ENCODE peak calls at places on chromosomes 7 and 10, in five cellular contexts. O is NT2/D1, U is astrocyte, S is neuronal stem cell, P is adipocyte. I is an unnamed sample. For H3K9me3 and H3K4me1, the result is how much of the 10 kb centered on the place peaks cover.

GRCh38 chr10:112963835-112964234 is 13.8 kb downstream of the TCF7L2 start:
- DNase-seq in O (no peak), U (no peak), P (no peak), S (no peak), I (no peak)

GRCh38 chr7:82067628-82068264 is 297.9 kb upstream of the HGF start:
- DNase-seq in U (no peak), P (no peak), O (no peak), S (no peak), I (no peak)

GRCh38 chr7:78020131-78020873 is 221.7 kb downstream of the PHTF2 start:
- DNase-seq in O (peak), S (peak), U (peak), P (peak), I (peak)

GRCh38 chr7:3916146-3916545 is 615.1 kb downstream of the SDK1 start:
- DNase-seq in S (no peak), O (peak), U (peak), P (peak), I (no peak)

GRCh38 chr10:89653410-89653828 is 8.4 kb upstream of the PANK1 start:
- DNase-seq in P (no peak), U (peak), O (no peak), S (no peak), I (no peak)

GRCh38 chr7:136179154-136179553 is 202.0 kb upstream of the MTPN start:
- DNase-seq in S (no peak), P (no peak), U (no peak), O (no peak), I (no peak)

GRCh38 chr10:79176949-79177602 is 108.3 kb downstream of the ZMIZ1 start:
- DNase-seq in P (no peak), S (no peak), U (peak), O (no peak), I (no peak)

GRCh38 chr10:58241346-58241745 is 26.3 kb downstream of the IPMK start:
- DNase-seq in U (peak), S (no peak), P (peak), O (no peak), I (no peak)

GRCh38 chr7:140229591-140230516 is 53.1 kb upstream of the KDM7A start:
- DNase-seq in S (peak), P (peak), U (no peak), O (no peak), I (peak)

GRCh38 chr7:20238754-20239324 is 21.7 kb upstream of the MACC1 start:
- DNase-seq in P (no peak), S (no peak), O (no peak), U (peak), I (no peak)

GRCh38 chr7:42575161-42575560 is 336.7 kb downstream of the C7orf25 start:
- DNase-seq in U (no peak), O (no peak), P (no peak), S (no peak), I (no peak)

GRCh38 chr7:36309716-36310115 is 79.9 kb upstream of the ANLN start:
- DNase-seq in U (no peak), P (no peak), S (no peak), O (no peak), I (no peak)

GRCh38 chr10:44824607-44825006 is 86.5 kb upstream of the TMEM72 start:
- DNase-seq in P (no peak), O (no peak), U (no peak), S (no peak), I (no peak)

GRCh38 chr10:121159670-121160069 is 308.5 kb downstream of the WDR11 start:
- DNase-seq in S (no peak), U (no peak), O (no peak), P (no peak), I (no peak)

GRCh38 chr10:64329510-64329909 is 808.3 kb downstream of the REEP3 start:
- DNase-seq in P (no peak), O (no peak), U (no peak), S (no peak), I (no peak)

GRCh38 chr7:12111461-12112405 is 99.4 kb upstream of the TMEM106B start:
- DNase-seq in P (peak), S (peak), U (peak), O (no peak), I (no peak)

DNA sequence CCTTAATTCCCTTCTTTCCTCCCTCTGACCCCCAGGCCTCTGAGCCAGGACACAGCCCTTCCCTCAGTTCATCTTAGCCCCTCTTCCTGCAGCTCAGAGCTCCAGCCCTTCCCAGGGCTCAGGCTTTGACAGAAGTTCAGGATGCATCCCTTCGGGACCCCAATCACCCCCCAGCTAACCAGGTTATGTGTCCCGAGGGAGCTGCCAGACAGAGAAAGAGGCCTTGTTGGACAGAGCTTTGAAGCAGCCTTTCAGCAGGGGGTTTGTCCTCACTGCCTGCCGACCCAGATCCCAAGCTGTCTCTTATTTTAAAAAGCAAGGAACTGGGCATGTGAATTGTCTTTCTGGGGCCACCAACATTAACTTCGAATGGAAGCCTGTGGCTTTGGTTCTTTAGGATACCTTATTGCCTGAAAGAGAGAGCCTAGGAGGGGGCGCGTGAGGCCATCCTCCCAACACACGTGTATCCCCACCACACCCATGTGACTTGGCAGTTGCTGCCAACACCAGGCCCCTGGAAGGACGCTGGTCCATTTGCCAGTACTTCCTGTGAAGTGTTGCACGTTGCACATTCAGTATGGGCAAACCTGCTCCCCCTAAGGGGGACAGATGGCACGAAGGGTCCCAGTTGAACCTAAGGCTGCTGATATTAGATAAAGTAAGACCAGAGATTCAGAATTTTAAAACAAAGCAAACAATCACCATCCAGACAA is 859 bp downstream of the CCDC136 start:
- DNase-seq in P (no peak), S (no peak), U (no peak), O (no peak), I (no peak)
- H3K9ac ChIP-seq in P (peak), S (peak), U (no peak), O (peak), I (no peak)

DNA sequence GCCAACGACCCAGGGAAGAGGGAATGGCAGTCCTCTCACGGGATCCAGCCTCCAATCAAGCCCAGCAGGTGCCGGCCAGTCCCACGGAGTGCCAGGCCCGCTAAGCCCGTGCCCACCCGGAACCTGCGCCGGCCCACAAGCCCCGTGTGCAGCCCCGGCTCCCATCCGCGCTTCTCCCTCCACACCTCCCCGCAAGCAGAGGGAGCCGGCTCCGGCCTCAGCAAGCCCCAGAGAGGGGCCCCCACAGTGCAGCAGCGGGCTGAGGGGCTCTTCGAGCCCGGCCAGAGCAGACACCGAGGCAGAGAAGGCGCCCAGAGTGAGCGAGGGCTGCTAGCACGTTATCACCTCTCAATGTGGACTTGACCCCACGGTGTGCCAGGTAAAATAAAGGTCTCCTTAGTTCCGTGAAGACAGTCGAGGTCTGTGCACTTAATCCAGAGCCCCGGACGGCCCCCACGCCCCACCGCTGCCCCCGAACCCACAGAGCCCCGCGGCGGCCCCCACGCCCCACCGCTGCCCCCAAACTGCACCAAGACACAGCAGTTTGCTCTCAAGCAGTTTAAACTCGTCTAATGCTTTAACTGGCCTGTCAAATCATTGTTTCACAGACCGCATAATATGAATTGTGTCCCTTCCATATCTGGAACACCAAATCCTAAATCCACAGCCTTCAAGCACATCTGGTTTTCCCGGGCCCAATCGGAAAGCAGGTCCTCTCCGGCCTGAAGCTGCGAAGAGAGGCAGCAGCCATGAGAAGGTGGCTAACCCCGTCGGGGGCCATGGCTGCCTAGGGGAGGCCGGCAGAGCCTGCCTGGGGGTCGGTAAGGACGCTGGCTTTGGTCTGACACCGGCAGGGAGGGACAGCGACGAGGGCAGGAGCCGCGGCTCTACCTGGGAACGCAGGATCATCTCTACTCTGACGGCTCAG is 307.8 kb downstream of the PTPRN2 start:
- DNase-seq in P (no peak), S (no peak), O (no peak), U (no peak), I (no peak)
- H3K9me3 ChIP-seq in P (under half), S (under half), O (under half), U (under half), I (under half)

GRCh38 chr10:124535731-124536495 is 74.3 kb downstream of the LHPP start:
- DNase-seq in S (no peak), P (peak), O (no peak), U (no peak), I (no peak)
- H3K4me1 ChIP-seq in S (under half), P (under half), O (under half), U (under half), I (under half)

GRCh38 chr10:48527691-48528212 is 77.1 kb downstream of the ARHGAP22 start:
- DNase-seq in P (no peak), O (no peak), S (no peak), U (no peak), I (no peak)

GRCh38 chr10:48525113-48525512 is 79.8 kb downstream of the ARHGAP22 start:
- DNase-seq in U (no peak), O (no peak), S (no peak), P (no peak), I (no peak)

GRCh38 chr10:48525956-48526355 is 78.9 kb downstream of the ARHGAP22 start:
- DNase-seq in U (no peak), S (no peak), O (no peak), P (no peak), I (no peak)

GRCh38 chr10:48526371-48526821 is 78.5 kb downstream of the ARHGAP22 start:
- DNase-seq in P (peak), O (no peak), U (peak), S (peak), I (no peak)

GRCh38 chr10:48526846-48527505 is 77.9 kb downstream of the ARHGAP22 start:
- DNase-seq in S (no peak), O (no peak), U (peak), P (no peak), I (no peak)
- H3K9ac ChIP-seq in S (no peak), O (no peak), U (peak), P (peak), I (no peak)

I was measured in colonic mucosa.